ENCODE peak calls at places on chromosomes 16 and 17, in five cellular contexts. M is cardiac muscle cell, Q is AG08395, Y is WTC11, X is lower leg skin. O is an unnamed sample.

GRCh38 chr17:13931752-13932477 is 137.4 kb upstream of the COX10 start:
- DNase-seq in M (peak; percentile 74), Q (peak; percentile 12), Y (peak; percentile 21), X (peak; percentile 94), O (no peak)

GRCh38 chr17:16450028-16450427 is 34.7 kb downstream of the TRPV2 start:
- DNase-seq in M (no peak), Q (no peak), Y (no peak), X (no peak), O (no peak)

GRCh38 chr16:31395647-31396046 is 2.5 kb downstream of the ITGAD start:
- DNase-seq in M (no peak), Q (no peak), Y (no peak), X (no peak), O (no peak)

GRCh38 chr17:62704381-62704971 is 77.0 kb downstream of the MRC2 start:
- DNase-seq in M (peak; percentile 29), Q (no peak), Y (peak; percentile 61), X (peak; percentile 94), O (no peak)

GRCh38 chr16:87278191-87279093 is 38.8 kb downstream of the C16orf95 start:
- DNase-seq in M (peak; percentile 88), Q (peak; percentile 91), Y (peak; percentile 90), X (peak; percentile 93), O (no peak)

GRCh38 chr16:4091638-4092037 is 24.6 kb downstream of the ADCY9 start:
- DNase-seq in M (no peak), Q (no peak), Y (no peak), X (peak; percentile 68), O (no peak)

GRCh38 chr16:70703041-70703834 is 17.4 kb upstream of the MTSS2 start:
- DNase-seq in M (peak; percentile 47), Q (peak; percentile 88), Y (peak; percentile 45), X (peak; percentile 95), O (no peak)

GRCh38 chr16:62363451-62363850 is 327.2 kb upstream of the CDH8 start:
- DNase-seq in M (no peak), Q (no peak), Y (no peak), X (no peak), O (no peak)

GRCh38 chr17:9350083-9350482 is 225.5 kb downstream of the STX8 start:
- DNase-seq in M (peak; percentile 90), Q (peak; percentile 94), Y (no peak), X (no peak), O (no peak)

GRCh38 chr17:76820039-76820438 is 48.2 kb upstream of the MGAT5B start:
- DNase-seq in M (no peak), Q (no peak), Y (no peak), X (no peak), O (no peak)

GRCh38 chr17:76009969-76010661 is 9.5 kb downstream of the CDK3 start:
- DNase-seq in M (no peak), Q (no peak), Y (no peak), X (no peak), O (no peak)

GRCh38 chr16:89308391-89309333 is 91.2 kb downstream of the ZNF778 start:
- DNase-seq in M (no peak), Q (no peak), Y (peak; percentile 73), X (no peak), O (no peak)

GRCh38 chr17:20281860-20282259 is 185.5 kb downstream of the LGALS9B start:
- DNase-seq in M (no peak), Q (no peak), Y (no peak), X (no peak), O (no peak)

GRCh38 chr17:29931253-29931932 is 1.4 kb upstream of the SSH2 start:
- DNase-seq in M (peak; percentile 86), Q (peak; percentile 66), Y (peak; percentile 23), X (no peak), O (peak; percentile 56)

GRCh38 chr17:81536299-81537290 is 8.4 kb downstream of the FSCN2 start:
- DNase-seq in M (peak; percentile 50), Q (no peak), Y (peak; percentile 46), X (no peak), O (peak; percentile 18)

GRCh38 chr16:26981266-26981938 is 85.3 kb upstream of the C16orf82 start:
- DNase-seq in M (peak; percentile 5), Q (peak; percentile 76), Y (no peak), X (no peak), O (no peak)

GRCh38 chr17:49290690-49291326 is 60.2 kb upstream of the PHOSPHO1 start:
- DNase-seq in M (peak; percentile 60), Q (peak; percentile 70), Y (no peak), X (no peak), O (peak; percentile 15)

GRCh38 chr17:74150428-74151025 is 53.0 kb upstream of the RPL38 start:
- DNase-seq in M (no peak), Q (no peak), Y (no peak), X (peak; percentile 77), O (no peak)

GRCh38 chr16:74099530-74099929 is 197.1 kb upstream of the PSMD7 start:
- DNase-seq in M (no peak), Q (no peak), Y (no peak), X (no peak), O (no peak)

GRCh38 chr16:88705746-88706287 is 391 bp downstream of the RNF166 start:
- DNase-seq in M (no peak), Q (no peak), Y (no peak), X (no peak), O (peak; percentile 21)

GRCh38 chr17:31175237-31175636 is 80.5 kb downstream of the NF1 start:
- DNase-seq in M (no peak), Q (no peak), Y (no peak), X (no peak), O (no peak)

GRCh38 chr16:49552273-49552928 is 178.8 kb downstream of the C16orf78 start:
- DNase-seq in M (no peak), Q (no peak), Y (no peak), X (no peak), O (no peak)

GRCh38 chr16:49440156-49441065 is 66.8 kb downstream of the C16orf78 start:
- DNase-seq in M (no peak), Q (no peak), Y (no peak), X (no peak), O (no peak)

GRCh38 chr16:17885659-17886200 is 415.0 kb upstream of the XYLT1 start:
- DNase-seq in M (no peak), Q (no peak), Y (peak; percentile 12), X (no peak), O (no peak)

GRCh38 chr16:59886021-59886420 is 1151.9 kb upstream of the GOT2 start:
- DNase-seq in M (peak; percentile 58), Q (peak; percentile 67), Y (no peak), X (peak; percentile 89), O (no peak)

GRCh38 chr17:82283208-82283749 is 9.8 kb upstream of the CSNK1D start:
- DNase-seq in M (peak; percentile 58), Q (peak; percentile 69), Y (no peak), X (no peak), O (no peak)

GRCh38 chr17:77200711-77201110 is 59.9 kb downstream of the SEC14L1 start:
- DNase-seq in M (no peak), Q (no peak), Y (no peak), X (no peak), O (no peak)

GRCh38 chr16:17289671-17290070 is 181.1 kb downstream of the XYLT1 start:
- DNase-seq in M (no peak), Q (no peak), Y (no peak), X (no peak), O (no peak)

GRCh38 chr17:73027130-73027741 is 65.3 kb downstream of the SLC39A11 start:
- DNase-seq in M (peak; percentile 66), Q (peak; percentile 81), Y (no peak), X (no peak), O (no peak)

GRCh38 chr17:42783778-42784138 is 3.3 kb downstream of the WNK4 start:
- DNase-seq in M (no peak), Q (no peak), Y (no peak), X (no peak), O (no peak)

GRCh38 chr17:4566785-4567184 is 6.4 kb upstream of the GGT6 start:
- DNase-seq in M (peak; percentile 70), Q (peak; percentile 81), Y (peak; percentile 80), X (no peak), O (peak; percentile 37)

GRCh38 chr16:21523411-21524067 is 75.8 kb upstream of the METTL9 start:
- DNase-seq in M (no peak), Q (no peak), Y (no peak), X (no peak), O (no peak)

GRCh38 chr17:80984749-80985148 is 6.9 kb upstream of the CHMP6 start:
- DNase-seq in M (peak; percentile 94), Q (peak; percentile 98), Y (peak; percentile 43), X (no peak), O (no peak)